ENCODE peak calls at places on chromosomes 11 and 22, in four cellular contexts. One of them, this sample, is unnamed.

GRCh38 chr11:46369458-46370152 is 11.9 kb upstream of the MDK start:
- DNase-seq in naive thymus-derived CD8-positive, alpha-beta T cell: peak
- DNase-seq in Caki2: peak
- DNase-seq in HFF-Myc: no peak
- DNase-seq in this sample: no peak

GRCh38 chr11:112173152-112173551 is 2.2 kb upstream of the BCO2 start:
- DNase-seq in HFF-Myc: no peak
- DNase-seq in naive thymus-derived CD8-positive, alpha-beta T cell: no peak
- DNase-seq in Caki2: peak
- DNase-seq in this sample: no peak

GRCh38 chr22:17314472-17314871 is 54.8 kb upstream of the CECR2 start:
- DNase-seq in Caki2: no peak
- DNase-seq in HFF-Myc: no peak
- DNase-seq in naive thymus-derived CD8-positive, alpha-beta T cell: no peak
- DNase-seq in this sample: no peak

GRCh38 chr11:64894070-64894811 is 15.8 kb upstream of the EHD1 start:
- DNase-seq in HFF-Myc: no peak
- DNase-seq in Caki2: peak
- DNase-seq in naive thymus-derived CD8-positive, alpha-beta T cell: peak
- DNase-seq in this sample: peak

GRCh38 chr11:15471028-15471708 is 356.4 kb downstream of the INSC start:
- DNase-seq in Caki2: no peak
- DNase-seq in naive thymus-derived CD8-positive, alpha-beta T cell: no peak
- DNase-seq in HFF-Myc: no peak
- DNase-seq in this sample: no peak

GRCh38 chr11:48017105-48017874 is 36.9 kb downstream of the PTPRJ start:
- DNase-seq in naive thymus-derived CD8-positive, alpha-beta T cell: peak
- DNase-seq in Caki2: no peak
- DNase-seq in HFF-Myc: no peak
- DNase-seq in this sample: no peak

GRCh38 chr11:113778111-113778910 is 1.3 kb upstream of the CLDN25 start:
- DNase-seq in HFF-Myc: no peak
- DNase-seq in Caki2: peak
- DNase-seq in naive thymus-derived CD8-positive, alpha-beta T cell: no peak
- DNase-seq in this sample: peak

GRCh38 chr11:126489791-126490190 is 134.3 kb downstream of the ST3GAL4 start:
- DNase-seq in Caki2: no peak
- DNase-seq in HFF-Myc: no peak
- DNase-seq in naive thymus-derived CD8-positive, alpha-beta T cell: no peak
- DNase-seq in this sample: no peak

GRCh38 chr11:128299132-128299726 is 288.1 kb downstream of the ETS1 start:
- DNase-seq in HFF-Myc: no peak
- DNase-seq in Caki2: no peak
- DNase-seq in naive thymus-derived CD8-positive, alpha-beta T cell: no peak
- DNase-seq in this sample: no peak

GRCh38 chr11:35946766-35947165 is 2.9 kb downstream of the LDLRAD3 start:
- DNase-seq in Caki2: no peak
- DNase-seq in HFF-Myc: no peak
- DNase-seq in naive thymus-derived CD8-positive, alpha-beta T cell: no peak
- DNase-seq in this sample: no peak

GRCh38 chr11:6319879-6320410 is 356 bp downstream of the CAVIN3 start:
- DNase-seq in naive thymus-derived CD8-positive, alpha-beta T cell: no peak
- DNase-seq in HFF-Myc: peak
- DNase-seq in Caki2: peak
- DNase-seq in this sample: peak

GRCh38 chr11:103228807-103229206 is 119.6 kb downstream of the DYNC2H1 start:
- DNase-seq in Caki2: no peak
- DNase-seq in HFF-Myc: no peak
- DNase-seq in naive thymus-derived CD8-positive, alpha-beta T cell: no peak
- DNase-seq in this sample: no peak

GRCh38 chr11:126478466-126478865 is 123.0 kb downstream of the ST3GAL4 start:
- DNase-seq in HFF-Myc: no peak
- DNase-seq in Caki2: no peak
- DNase-seq in naive thymus-derived CD8-positive, alpha-beta T cell: no peak
- DNase-seq in this sample: no peak

GRCh38 chr22:39502109-39502788 is at the start of gene MIEF1:
- DNase-seq in naive thymus-derived CD8-positive, alpha-beta T cell: peak
- DNase-seq in HFF-Myc: peak
- DNase-seq in Caki2: peak
- DNase-seq in this sample: peak

GRCh38 chr11:115269193-115269592 is 235.0 kb downstream of the CADM1 start:
- DNase-seq in naive thymus-derived CD8-positive, alpha-beta T cell: no peak
- DNase-seq in Caki2: no peak
- DNase-seq in HFF-Myc: no peak
- DNase-seq in this sample: no peak

GRCh38 chr11:129373489-129373953 is 2.1 kb upstream of the BARX2 start:
- DNase-seq in Caki2: no peak
- DNase-seq in naive thymus-derived CD8-positive, alpha-beta T cell: no peak
- DNase-seq in HFF-Myc: no peak
- DNase-seq in this sample: no peak